ENCODE peak calls at places on chromosomes 1 and 21, in eight cellular contexts. U, M, B, A, E, H, J and G are unnamed samples.

GRCh38 chr1:234214129-234214910 is 158.9 kb upstream of the COA6 start:
- DNase-seq in U (peak), M (peak), B (no peak), A (no peak), E (no peak), H (no peak), J (no peak), G (no peak)

GRCh38 chr1:233087001-233087881 is 136.8 kb downstream of the NTPCR start:
- DNase-seq in U (no peak), M (no peak), B (no peak), A (no peak), E (no peak), H (no peak), J (no peak), G (no peak)

GRCh38 chr1:180002437-180002836 is 47.8 kb downstream of the CEP350 start:
- DNase-seq in U (no peak), M (no peak), B (no peak), A (no peak), E (no peak), H (no peak), J (no peak), G (no peak)

GRCh38 chr1:61588736-61589381 is 136.1 kb downstream of the TM2D1 start:
- DNase-seq in U (peak), M (peak), B (peak), A (peak), E (no peak), H (peak), J (peak), G (no peak)

GRCh38 chr1:100353988-100354387 is 1.7 kb downstream of the CDC14A start:
- DNase-seq in U (no peak), M (no peak), B (no peak), A (no peak), E (no peak), H (no peak), J (peak), G (no peak)

GRCh38 chr1:108953452-108953851 is 9.8 kb downstream of the CLCC1 start:
- DNase-seq in U (no peak), M (no peak), B (no peak), A (no peak), E (no peak), H (no peak), J (no peak), G (no peak)

GRCh38 chr1:5999711-6000443 is 7.7 kb upstream of the NPHP4 start:
- DNase-seq in U (no peak), M (no peak), B (no peak), A (no peak), E (no peak), H (no peak), J (no peak), G (no peak)

GRCh38 chr1:183942933-183943693 is 94.4 kb downstream of the COLGALT2 start:
- DNase-seq in U (peak), M (peak), B (peak), A (peak), E (peak), H (no peak), J (no peak), G (no peak)

GRCh38 chr21:45280178-45280821 is 7.4 kb downstream of the POFUT2 start:
- DNase-seq in U (no peak), M (no peak), B (no peak), A (no peak), E (no peak), H (no peak), J (no peak), G (no peak)

GRCh38 chr1:156079762-156080597 is 2.3 kb downstream of the MEX3A start:
- DNase-seq in U (no peak), M (no peak), B (no peak), A (no peak), E (no peak), H (no peak), J (no peak), G (no peak)

GRCh38 chr1:40930174-40930573 is 49.3 kb upstream of the CTPS1 start:
- DNase-seq in U (no peak), M (no peak), B (no peak), A (no peak), E (no peak), H (no peak), J (no peak), G (no peak)

GRCh38 chr1:33925586-33925985 is 61.7 kb downstream of the HMGB4 start:
- DNase-seq in U (no peak), M (no peak), B (no peak), A (no peak), E (no peak), H (no peak), J (no peak), G (no peak)

GRCh38 chr1:202234331-202235002 is 40.9 kb downstream of the LGR6 start:
- DNase-seq in U (peak), M (no peak), B (no peak), A (no peak), E (no peak), H (no peak), J (no peak), G (no peak)

GRCh38 chr1:19654386-19654785 is 10.3 kb downstream of the NBL1 start:
- DNase-seq in U (no peak), M (no peak), B (no peak), A (no peak), E (no peak), H (no peak), J (no peak), G (no peak)

GRCh38 chr1:176744142-176744541 is 281.2 kb downstream of the PAPPA2 start:
- DNase-seq in U (no peak), M (no peak), B (no peak), A (no peak), E (no peak), H (no peak), J (no peak), G (no peak)

GRCh38 chr1:176741181-176741580 is 278.2 kb downstream of the PAPPA2 start:
- DNase-seq in U (no peak), M (no peak), B (no peak), A (no peak), E (no peak), H (no peak), J (no peak), G (no peak)

DNA sequence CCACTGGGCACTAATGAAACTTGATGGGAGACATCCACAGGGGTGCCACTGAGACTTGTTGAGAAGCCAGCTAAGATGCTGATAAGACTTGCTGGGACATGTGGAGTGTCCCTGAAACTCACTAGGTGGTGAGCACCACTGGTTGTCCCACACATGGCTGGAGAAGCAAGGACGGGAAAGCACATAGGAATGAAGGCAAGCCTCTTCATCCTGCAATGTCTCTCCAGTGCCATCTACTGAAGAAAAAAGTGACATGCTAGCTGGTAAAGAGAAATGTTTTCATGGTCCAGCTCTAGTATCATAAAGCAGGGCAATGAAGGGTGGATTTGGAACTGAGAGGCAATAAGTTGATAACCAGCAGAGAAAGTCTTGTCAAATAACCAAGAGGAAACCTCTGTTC is 283.0 kb downstream of the PAPPA2 start:
- DNase-seq in U (no peak), M (no peak), B (no peak), A (no peak), E (no peak), H (no peak), J (no peak), G (no peak)
- TF ChIP-seq CTCF in U (no peak), M (no peak), B (no peak), A (peak), E (no peak), H (no peak), J (no peak), G (no peak)

DNA sequence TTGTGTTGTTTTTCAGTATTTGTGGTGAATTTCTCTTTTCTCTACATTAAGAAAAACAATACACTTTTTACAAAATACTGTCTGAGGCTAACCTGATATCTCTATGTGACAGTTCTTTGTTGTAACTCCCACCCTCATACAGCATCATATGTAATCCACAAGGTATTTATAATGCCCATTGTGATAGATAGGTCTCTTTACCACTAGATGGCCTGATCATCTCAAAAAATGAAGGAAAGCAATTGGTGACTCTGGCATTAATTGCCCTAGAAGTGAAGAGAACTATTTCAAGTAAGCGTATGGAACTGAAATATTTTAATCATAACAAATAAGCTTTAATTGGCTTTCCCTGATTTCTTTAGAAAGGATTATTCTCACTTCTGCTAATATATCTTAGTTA is 36.2 kb upstream of the HFM1 start:
- DNase-seq in U (peak), M (no peak), B (no peak), A (no peak), E (no peak), H (no peak), J (peak), G (no peak)
- TF ChIP-seq CTCF in U (peak), M (no peak), B (peak), A (no peak), E (peak), H (no peak), J (no peak), G (no peak)

GRCh38 chr1:200409203-200409760 is 554 bp downstream of the ZNF281 start:
- DNase-seq in U (peak), M (peak), B (no peak), A (peak), E (no peak), H (peak), J (no peak), G (no peak)
- TF ChIP-seq CTCF in U (peak), M (no peak), B (peak), A (no peak), E (no peak), H (no peak), J (no peak), G (no peak)

DNA sequence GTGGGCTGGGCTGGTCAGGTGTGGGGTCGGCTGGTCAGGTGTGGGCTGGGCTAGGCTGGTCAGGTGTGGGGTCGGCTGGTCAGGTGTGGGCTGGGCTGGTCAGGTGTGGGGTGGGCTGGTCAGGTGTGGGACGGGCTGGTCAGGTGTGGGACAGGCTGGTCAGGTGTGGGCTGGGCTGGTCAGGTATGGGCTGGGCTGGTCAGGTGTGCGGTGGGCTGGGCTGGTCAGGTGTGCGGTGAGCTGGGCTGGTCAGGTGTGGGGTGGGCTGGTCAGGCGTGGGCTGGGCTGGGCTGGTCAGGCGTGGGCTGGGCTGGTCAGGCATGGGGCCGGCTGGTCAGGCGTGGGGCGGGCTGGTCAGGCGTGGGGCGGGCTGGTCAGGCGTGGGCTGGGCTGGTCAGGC is 6.3 kb upstream of the FNDC10 start:
- DNase-seq in U (no peak), M (no peak), B (no peak), A (no peak), E (no peak), H (no peak), J (no peak), G (no peak)
- TF ChIP-seq CTCF in U (no peak), M (no peak), B (no peak), A (no peak), E (no peak), H (no peak), J (no peak), G (no peak)

GRCh38 chr1:205983925-205984725 is 19.1 kb downstream of the RAB7B start:
- DNase-seq in U (peak), M (peak), B (peak), A (peak), E (no peak), H (peak), J (peak), G (no peak)
- TF ChIP-seq CTCF in U (peak), M (peak), B (peak), A (peak), E (peak), H (peak), J (peak), G (peak)

GRCh38 chr1:117093870-117094621 is 27.5 kb downstream of the TRIM45 start:
- DNase-seq in U (peak), M (peak), B (no peak), A (no peak), E (no peak), H (peak), J (peak), G (peak)
- TF ChIP-seq CTCF in U (peak), M (no peak), B (peak), A (peak), E (peak), H (no peak), J (no peak), G (peak)

DNA sequence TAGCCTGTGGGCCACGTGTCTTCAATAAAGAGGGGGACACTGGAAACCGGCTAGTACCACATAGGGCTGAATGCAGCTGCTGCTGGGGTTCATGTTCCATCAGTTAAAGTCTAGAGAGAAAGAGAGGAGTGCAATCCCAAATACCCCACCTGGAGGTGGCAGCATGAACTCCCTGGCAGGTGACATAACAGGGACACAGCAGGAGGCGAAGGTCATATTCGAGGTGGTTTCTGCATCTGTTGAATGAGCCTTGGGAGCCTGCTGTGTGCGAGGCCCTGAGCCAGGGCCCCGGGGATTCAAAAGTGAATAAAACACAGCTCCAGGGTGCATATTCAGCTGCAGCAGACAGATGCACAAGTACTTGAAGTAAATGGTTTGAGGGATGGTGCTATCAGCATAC is 456.9 kb downstream of the SETD4 start:
- DNase-seq in U (no peak), M (no peak), B (no peak), A (no peak), E (no peak), H (no peak), J (no peak), G (no peak)
- TF ChIP-seq CTCF in U (no peak), M (no peak), B (peak), A (no peak), E (no peak), H (no peak), J (no peak), G (no peak)

DNA sequence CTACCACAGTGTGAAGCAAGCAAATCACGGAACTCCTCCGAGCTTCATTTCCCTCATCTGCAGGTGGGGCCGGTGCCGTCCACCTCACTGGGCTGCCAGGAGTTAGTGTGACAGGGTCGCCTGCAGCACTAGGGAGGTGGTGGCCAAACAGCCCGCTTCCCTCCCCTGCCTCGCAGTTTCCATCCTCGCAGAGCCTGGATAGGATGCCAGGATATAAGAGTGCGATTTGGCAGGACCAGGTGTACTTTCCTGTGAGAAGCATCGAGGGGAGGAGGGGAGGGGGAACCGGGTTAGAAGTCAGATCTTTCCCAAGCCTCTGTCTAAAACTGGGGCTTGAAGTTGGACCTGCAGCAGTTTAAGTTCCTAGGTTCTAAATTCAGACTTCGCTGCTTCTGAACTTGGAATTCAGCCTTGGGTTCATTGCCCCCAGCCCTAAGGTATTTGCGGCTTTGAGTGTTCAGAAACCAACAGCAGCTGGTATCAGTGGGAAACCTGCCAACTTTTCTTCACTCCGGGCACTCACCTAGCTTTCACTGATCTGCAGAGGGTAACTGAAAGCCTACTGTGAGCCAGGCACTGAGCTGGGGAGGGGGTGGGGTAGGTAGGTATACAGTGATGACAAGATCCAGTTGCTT is 1.7 kb upstream of the JUN start:
- DNase-seq in U (peak), M (no peak), B (no peak), A (peak), E (no peak), H (no peak), J (peak), G (peak)
- TF ChIP-seq CTCF in U (no peak), M (no peak), B (no peak), A (no peak), E (no peak), H (no peak), J (no peak), G (no peak)

GRCh38 chr1:110455151-110455550 is 4.2 kb downstream of the PROK1 start:
- DNase-seq in U (no peak), M (no peak), B (no peak), A (no peak), E (no peak), H (no peak), J (no peak), G (no peak)
- TF ChIP-seq CTCF in U (peak), M (no peak), B (no peak), A (no peak), E (no peak), H (no peak), J (no peak), G (no peak)

GRCh38 chr1:38873027-38873969 is at the start of gene MYCBP:
- DNase-seq in U (peak), M (peak), B (peak), A (peak), E (peak), H (peak), J (peak), G (peak)
- TF ChIP-seq CTCF in U (no peak), M (no peak), B (peak), A (peak), E (no peak), H (peak), J (no peak), G (peak)